ENCODE peak calls at places on chromosomes 12 and 14, in nine cellular contexts. One of them, this sample, is unnamed.

GRCh38 chr12:130916251-130916911 is 37.3 kb upstream of the ADGRD1 start:
- DNase-seq in right cardiac atrium: peak; percentile 50
- DNase-seq in HCT116: peak; percentile 38
- DNase-seq in SJCRH30: no peak
- DNase-seq in brain microvascular endothelial cell: peak; percentile 6
- DNase-seq in GM23248: peak; percentile 83
- DNase-seq in cardiac muscle cell: peak; percentile 82
- DNase-seq in heart right ventricle: peak; percentile 53
- DNase-seq in psoas muscle: peak; percentile 28
- DNase-seq in this sample: no peak

GRCh38 chr14:93959239-93960107 is 16.9 kb downstream of the ASB2 start:
- DNase-seq in psoas muscle: peak; percentile 77
- DNase-seq in HCT116: peak; percentile 88
- DNase-seq in heart right ventricle: no peak
- DNase-seq in cardiac muscle cell: peak; percentile 47
- DNase-seq in SJCRH30: peak; percentile 78
- DNase-seq in brain microvascular endothelial cell: peak; percentile 82
- DNase-seq in GM23248: peak; percentile 95
- DNase-seq in right cardiac atrium: no peak
- DNase-seq in this sample: peak; percentile 53

GRCh38 chr12:115103884-115104883 is 420.2 kb upstream of the TBX3 start:
- DNase-seq in heart right ventricle: peak; percentile 54
- DNase-seq in right cardiac atrium: peak; percentile 31
- DNase-seq in brain microvascular endothelial cell: peak; percentile 32
- DNase-seq in cardiac muscle cell: peak; percentile 27
- DNase-seq in psoas muscle: no peak
- DNase-seq in GM23248: no peak
- DNase-seq in HCT116: no peak
- DNase-seq in SJCRH30: no peak
- DNase-seq in this sample: no peak

GRCh38 chr12:5013206-5013830 is 30.4 kb upstream of the KCNA5 start:
- DNase-seq in HCT116: no peak
- DNase-seq in psoas muscle: no peak
- DNase-seq in cardiac muscle cell: no peak
- DNase-seq in brain microvascular endothelial cell: no peak
- DNase-seq in SJCRH30: no peak
- DNase-seq in heart right ventricle: no peak
- DNase-seq in GM23248: no peak
- DNase-seq in right cardiac atrium: no peak
- DNase-seq in this sample: no peak

GRCh38 chr12:52600475-52600874 is 788 bp downstream of the KRT72 start:
- DNase-seq in heart right ventricle: no peak
- DNase-seq in psoas muscle: no peak
- DNase-seq in HCT116: no peak
- DNase-seq in cardiac muscle cell: no peak
- DNase-seq in SJCRH30: no peak
- DNase-seq in right cardiac atrium: no peak
- DNase-seq in brain microvascular endothelial cell: no peak
- DNase-seq in GM23248: no peak
- DNase-seq in this sample: no peak

GRCh38 chr12:117069926-117070900 is 29.0 kb downstream of the TESC start:
- DNase-seq in cardiac muscle cell: no peak
- DNase-seq in SJCRH30: no peak
- DNase-seq in psoas muscle: no peak
- DNase-seq in HCT116: no peak
- DNase-seq in right cardiac atrium: no peak
- DNase-seq in brain microvascular endothelial cell: no peak
- DNase-seq in GM23248: no peak
- DNase-seq in heart right ventricle: no peak
- DNase-seq in this sample: no peak

GRCh38 chr12:40033260-40033649 is 72.6 kb downstream of the SLC2A13 start:
- DNase-seq in cardiac muscle cell: no peak
- DNase-seq in heart right ventricle: no peak
- DNase-seq in GM23248: no peak
- DNase-seq in right cardiac atrium: no peak
- DNase-seq in brain microvascular endothelial cell: no peak
- DNase-seq in HCT116: no peak
- DNase-seq in psoas muscle: no peak
- DNase-seq in SJCRH30: no peak
- DNase-seq in this sample: no peak

GRCh38 chr14:77593501-77593911 is 22.9 kb downstream of the SPTLC2 start:
- DNase-seq in brain microvascular endothelial cell: no peak
- DNase-seq in right cardiac atrium: no peak
- DNase-seq in SJCRH30: no peak
- DNase-seq in heart right ventricle: no peak
- DNase-seq in HCT116: no peak
- DNase-seq in cardiac muscle cell: no peak
- DNase-seq in GM23248: peak; percentile 34
- DNase-seq in psoas muscle: no peak
- DNase-seq in this sample: no peak

GRCh38 chr12:9509464-9510166 is 98.1 kb downstream of the KLRB1 start:
- DNase-seq in SJCRH30: no peak
- DNase-seq in psoas muscle: no peak
- DNase-seq in brain microvascular endothelial cell: peak; percentile 8
- DNase-seq in GM23248: peak; percentile 75
- DNase-seq in cardiac muscle cell: no peak
- DNase-seq in HCT116: peak; percentile 13
- DNase-seq in heart right ventricle: no peak
- DNase-seq in right cardiac atrium: no peak
- DNase-seq in this sample: no peak

GRCh38 chr14:52356025-52356424 is 41.9 kb downstream of the PTGER2 start:
- DNase-seq in SJCRH30: peak; percentile 69
- DNase-seq in heart right ventricle: no peak
- DNase-seq in cardiac muscle cell: no peak
- DNase-seq in HCT116: no peak
- DNase-seq in psoas muscle: no peak
- DNase-seq in right cardiac atrium: no peak
- DNase-seq in brain microvascular endothelial cell: peak; percentile 43
- DNase-seq in GM23248: no peak
- DNase-seq in this sample: no peak

GRCh38 chr12:80186727-80187217 is 87.4 kb downstream of the OTOGL start:
- DNase-seq in cardiac muscle cell: peak; percentile 83
- DNase-seq in right cardiac atrium: peak; percentile 37
- DNase-seq in brain microvascular endothelial cell: peak; percentile 91
- DNase-seq in GM23248: peak; percentile 97
- DNase-seq in psoas muscle: no peak
- DNase-seq in heart right ventricle: no peak
- DNase-seq in SJCRH30: peak; percentile 58
- DNase-seq in HCT116: peak; percentile 85
- DNase-seq in this sample: peak; percentile 23

GRCh38 chr12:10667581-10667980 is 6.3 kb downstream of the STYK1 start:
- DNase-seq in psoas muscle: no peak
- DNase-seq in brain microvascular endothelial cell: no peak
- DNase-seq in cardiac muscle cell: no peak
- DNase-seq in heart right ventricle: no peak
- DNase-seq in right cardiac atrium: no peak
- DNase-seq in HCT116: no peak
- DNase-seq in GM23248: no peak
- DNase-seq in SJCRH30: no peak
- DNase-seq in this sample: no peak

GRCh38 chr12:113479578-113480335 is 8.1 kb upstream of the LHX5 start:
- DNase-seq in heart right ventricle: peak; percentile 55
- DNase-seq in HCT116: no peak
- DNase-seq in GM23248: peak; percentile 62
- DNase-seq in SJCRH30: peak; percentile 17
- DNase-seq in psoas muscle: no peak
- DNase-seq in cardiac muscle cell: peak; percentile 91
- DNase-seq in right cardiac atrium: no peak
- DNase-seq in brain microvascular endothelial cell: no peak
- DNase-seq in this sample: no peak

GRCh38 chr14:96156804-96157760 is 47.6 kb upstream of the BDKRB2 start:
- DNase-seq in HCT116: no peak
- DNase-seq in brain microvascular endothelial cell: no peak
- DNase-seq in GM23248: no peak
- DNase-seq in SJCRH30: peak; percentile 13
- DNase-seq in psoas muscle: no peak
- DNase-seq in heart right ventricle: no peak
- DNase-seq in right cardiac atrium: no peak
- DNase-seq in cardiac muscle cell: no peak
- DNase-seq in this sample: no peak

GRCh38 chr12:57810450-57810849 is 8.1 kb downstream of the AVIL start:
- DNase-seq in heart right ventricle: no peak
- DNase-seq in psoas muscle: no peak
- DNase-seq in right cardiac atrium: no peak
- DNase-seq in GM23248: peak; percentile 62
- DNase-seq in SJCRH30: peak; percentile 71
- DNase-seq in cardiac muscle cell: no peak
- DNase-seq in HCT116: peak; percentile 34
- DNase-seq in brain microvascular endothelial cell: no peak
- DNase-seq in this sample: no peak
- H3K4me3 ChIP-seq in heart right ventricle: no peak overlapping the region
- H3K4me3 ChIP-seq in psoas muscle: no peak overlapping the region
- H3K4me3 ChIP-seq in right cardiac atrium: no peak overlapping the region
- H3K4me3 ChIP-seq in GM23248: no peak overlapping the region
- H3K4me3 ChIP-seq in SJCRH30: no peak overlapping the region
- H3K4me3 ChIP-seq in cardiac muscle cell: no peak overlapping the region
- H3K4me3 ChIP-seq in HCT116: no peak overlapping the region
- H3K4me3 ChIP-seq in brain microvascular endothelial cell: no peak overlapping the region
- H3K4me3 ChIP-seq in this sample: no peak overlapping the region

GRCh38 chr12:53788892-53789291 is 37.1 kb upstream of the CISTR start:
- DNase-seq in heart right ventricle: no peak
- DNase-seq in right cardiac atrium: no peak
- DNase-seq in GM23248: no peak
- DNase-seq in brain microvascular endothelial cell: no peak
- DNase-seq in cardiac muscle cell: no peak
- DNase-seq in SJCRH30: no peak
- DNase-seq in HCT116: no peak
- DNase-seq in psoas muscle: no peak
- DNase-seq in this sample: no peak
- H3K27ac ChIP-seq in heart right ventricle: no peak overlapping the region
- H3K27ac ChIP-seq in right cardiac atrium: no peak overlapping the region
- H3K27ac ChIP-seq in GM23248: no peak overlapping the region
- H3K27ac ChIP-seq in brain microvascular endothelial cell: no peak overlapping the region
- H3K27ac ChIP-seq in cardiac muscle cell: no peak overlapping the region
- H3K27ac ChIP-seq in SJCRH30: no peak overlapping the region
- H3K27ac ChIP-seq in HCT116: no peak overlapping the region
- H3K27ac ChIP-seq in psoas muscle: no peak overlapping the region
- H3K27ac ChIP-seq in this sample: no peak overlapping the region

GRCh38 chr14:67722293-67722692 is 20.6 kb downstream of the RDH12 start:
- DNase-seq in SJCRH30: no peak
- DNase-seq in heart right ventricle: peak; percentile 77
- DNase-seq in HCT116: no peak
- DNase-seq in right cardiac atrium: peak; percentile 76
- DNase-seq in GM23248: peak; percentile 42
- DNase-seq in brain microvascular endothelial cell: no peak
- DNase-seq in psoas muscle: peak; percentile 55
- DNase-seq in cardiac muscle cell: peak; percentile 53
- DNase-seq in this sample: no peak
- H3K4me3 ChIP-seq in SJCRH30: no peak overlapping the region
- H3K4me3 ChIP-seq in heart right ventricle: no peak overlapping the region
- H3K4me3 ChIP-seq in HCT116: no peak overlapping the region
- H3K4me3 ChIP-seq in right cardiac atrium: no peak overlapping the region
- H3K4me3 ChIP-seq in GM23248: no peak overlapping the region
- H3K4me3 ChIP-seq in brain microvascular endothelial cell: no peak overlapping the region
- H3K4me3 ChIP-seq in psoas muscle: no peak overlapping the region
- H3K4me3 ChIP-seq in cardiac muscle cell: no peak overlapping the region
- H3K4me3 ChIP-seq in this sample: peak overlapping the region; percentile 12

GRCh38 chr12:62903151-62903550 is 31.8 kb downstream of the PPM1H start:
- DNase-seq in right cardiac atrium: no peak
- DNase-seq in cardiac muscle cell: no peak
- DNase-seq in psoas muscle: no peak
- DNase-seq in brain microvascular endothelial cell: no peak
- DNase-seq in HCT116: no peak
- DNase-seq in heart right ventricle: no peak
- DNase-seq in SJCRH30: no peak
- DNase-seq in GM23248: no peak
- DNase-seq in this sample: no peak
- H3K27ac ChIP-seq in right cardiac atrium: no peak overlapping the region
- H3K27ac ChIP-seq in cardiac muscle cell: no peak overlapping the region
- H3K27ac ChIP-seq in psoas muscle: no peak overlapping the region
- H3K27ac ChIP-seq in brain microvascular endothelial cell: no peak overlapping the region
- H3K27ac ChIP-seq in HCT116: no peak overlapping the region
- H3K27ac ChIP-seq in heart right ventricle: peak overlapping the region; percentile 51
- H3K27ac ChIP-seq in SJCRH30: no peak overlapping the region
- H3K27ac ChIP-seq in GM23248: no peak overlapping the region
- H3K27ac ChIP-seq in this sample: no peak overlapping the region

GRCh38 chr12:93514853-93515252 is 47.5 kb downstream of the MRPL42 start:
- DNase-seq in SJCRH30: no peak
- DNase-seq in right cardiac atrium: no peak
- DNase-seq in cardiac muscle cell: no peak
- DNase-seq in HCT116: no peak
- DNase-seq in GM23248: peak; percentile 69
- DNase-seq in heart right ventricle: no peak
- DNase-seq in brain microvascular endothelial cell: peak; percentile 12
- DNase-seq in psoas muscle: no peak
- DNase-seq in this sample: no peak
- H3K4me3 ChIP-seq in SJCRH30: no peak overlapping the region
- H3K4me3 ChIP-seq in right cardiac atrium: no peak overlapping the region
- H3K4me3 ChIP-seq in cardiac muscle cell: no peak overlapping the region
- H3K4me3 ChIP-seq in HCT116: no peak overlapping the region
- H3K4me3 ChIP-seq in GM23248: peak overlapping the region; percentile 9
- H3K4me3 ChIP-seq in heart right ventricle: no peak overlapping the region
- H3K4me3 ChIP-seq in brain microvascular endothelial cell: no peak overlapping the region
- H3K4me3 ChIP-seq in psoas muscle: no peak overlapping the region
- H3K4me3 ChIP-seq in this sample: no peak overlapping the region

DNA sequence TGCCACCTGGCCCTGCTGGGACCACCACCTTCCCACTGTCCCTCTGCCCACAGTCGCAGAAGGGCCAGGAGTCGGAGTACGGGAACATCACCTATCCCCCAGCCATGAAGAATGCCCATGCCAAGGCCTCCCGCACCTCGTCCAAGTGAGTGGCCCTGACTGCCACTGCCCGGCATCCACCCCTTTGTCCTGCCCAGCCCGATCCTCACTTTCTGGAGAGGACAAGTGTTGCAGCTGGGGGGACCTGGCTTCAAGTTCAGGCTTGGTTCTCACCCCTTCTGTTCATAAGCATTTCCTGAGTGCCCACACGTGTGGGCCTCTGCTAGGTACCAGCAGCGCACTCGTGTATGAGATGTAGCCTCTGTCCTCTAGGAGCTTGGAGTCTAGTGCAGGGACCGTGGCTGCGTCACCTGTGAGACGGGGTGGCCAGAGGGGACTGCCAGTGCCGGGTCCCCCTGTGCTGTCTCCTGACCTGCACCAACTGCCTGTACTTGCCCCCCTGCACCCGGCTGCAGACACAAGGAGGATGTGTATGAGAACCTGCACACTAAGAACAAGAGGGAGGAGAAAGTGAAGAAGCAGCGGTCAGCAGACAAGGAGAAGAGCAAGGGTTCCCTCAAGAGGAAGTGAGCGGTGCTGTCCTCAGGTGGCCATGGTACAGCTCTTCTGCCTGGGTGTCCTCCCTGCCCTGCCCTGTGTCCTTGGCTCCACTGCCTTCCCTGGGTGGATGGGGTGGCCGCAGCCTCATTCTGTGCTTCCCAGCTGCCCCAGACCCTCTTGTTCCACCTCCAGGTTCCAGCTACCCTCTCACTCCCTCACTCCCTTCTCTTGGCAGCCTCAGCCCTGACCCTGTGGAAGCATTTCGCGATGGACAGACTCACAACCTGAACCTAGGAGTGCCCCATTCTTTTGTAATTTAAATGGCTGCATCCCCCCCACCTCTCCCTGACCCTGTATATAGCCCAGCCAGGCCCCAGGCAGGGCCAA is 9.4 kb downstream of the PTPN6 start:
- DNase-seq in SJCRH30: no peak
- DNase-seq in right cardiac atrium: no peak
- DNase-seq in GM23248: peak; percentile 51
- DNase-seq in heart right ventricle: no peak
- DNase-seq in brain microvascular endothelial cell: peak; percentile 29
- DNase-seq in psoas muscle: peak; percentile 14
- DNase-seq in HCT116: no peak
- DNase-seq in cardiac muscle cell: no peak
- DNase-seq in this sample: no peak
- H3K27ac ChIP-seq in SJCRH30: peak overlapping the region; percentile 65
- H3K27ac ChIP-seq in right cardiac atrium: peak overlapping the region; percentile 28
- H3K27ac ChIP-seq in GM23248: peak overlapping the region; percentile 86
- H3K27ac ChIP-seq in heart right ventricle: peak overlapping the region; percentile 92
- H3K27ac ChIP-seq in brain microvascular endothelial cell: no peak overlapping the region
- H3K27ac ChIP-seq in psoas muscle: peak overlapping the region; percentile 72
- H3K27ac ChIP-seq in HCT116: peak overlapping the region; percentile 97
- H3K27ac ChIP-seq in cardiac muscle cell: no peak overlapping the region
- H3K27ac ChIP-seq in this sample: no peak overlapping the region